ENCODE peak calls at places on chromosome 21, in six cellular contexts. V is sigmoid colon, O is transverse colon, Z is HepG2, Q is spleen, E is suprapubic skin. X is an unnamed sample.

GRCh38 chr21:45558044-45558721 is 15.9 kb upstream of the SLC19A1 start:
- DNase-seq in V (peak), O (no peak), Z (no peak), Q (peak), E (peak), X (no peak)

GRCh38 chr21:32389337-32390015 is 3.3 kb downstream of the URB1 start:
- DNase-seq in V (no peak), O (no peak), Z (no peak), Q (peak), E (no peak), X (no peak)

GRCh38 chr21:26756491-26757159 is 88.6 kb downstream of the ADAMTS1 start:
- DNase-seq in V (no peak), O (no peak), Z (no peak), Q (no peak), E (no peak), X (no peak)

GRCh38 chr21:46112731-46113215 is 14.9 kb downstream of the COL6A2 start:
- DNase-seq in V (peak), O (peak), Z (no peak), Q (no peak), E (peak), X (no peak)

GRCh38 chr21:17929514-17929913 is 110.4 kb upstream of the C21orf91 start:
- DNase-seq in V (no peak), O (no peak), Z (no peak), Q (no peak), E (no peak), X (no peak)

GRCh38 chr21:43325036-43325435 is 101.9 kb downstream of the SIK1 start:
- DNase-seq in V (no peak), O (no peak), Z (no peak), Q (no peak), E (no peak), X (no peak)

GRCh38 chr21:31560479-31560878 is 99.0 kb upstream of the SOD1 start:
- DNase-seq in V (no peak), O (no peak), Z (no peak), Q (no peak), E (no peak), X (no peak)

GRCh38 chr21:44449473-44450363 is 5.6 kb upstream of the LRRC3 start:
- DNase-seq in V (peak), O (no peak), Z (no peak), Q (peak), E (peak), X (no peak)

GRCh38 chr21:45598666-45599065 is 44.9 kb upstream of the PCBP3 start:
- DNase-seq in V (peak), O (no peak), Z (no peak), Q (peak), E (peak), X (no peak)

GRCh38 chr21:45102391-45102932 is 28.1 kb downstream of the ADARB1 start:
- DNase-seq in V (no peak), O (peak), Z (no peak), Q (no peak), E (no peak), X (peak)

GRCh38 chr21:17462276-17462981 is 50.4 kb upstream of the CXADR start:
- DNase-seq in V (no peak), O (peak), Z (peak), Q (no peak), E (no peak), X (no peak)

GRCh38 chr21:46097826-46098286 is at the start of gene COL6A2:
- DNase-seq in V (peak), O (peak), Z (no peak), Q (peak), E (peak), X (no peak)

GRCh38 chr21:45069711-45070110 is 4.7 kb upstream of the ADARB1 start:
- DNase-seq in V (no peak), O (no peak), Z (no peak), Q (no peak), E (no peak), X (no peak)

GRCh38 chr21:44946254-44947041 is 6.6 kb downstream of the SLX9 start:
- DNase-seq in V (peak), O (no peak), Z (no peak), Q (peak), E (peak), X (no peak)

GRCh38 chr21:19540287-19540686 is 1136.7 kb upstream of the TMPRSS15 start:
- DNase-seq in V (no peak), O (no peak), Z (no peak), Q (no peak), E (no peak), X (no peak)

GRCh38 chr21:18499761-18500376 is 96.3 kb upstream of the TMPRSS15 start:
- DNase-seq in V (no peak), O (peak), Z (peak), Q (no peak), E (no peak), X (peak)

GRCh38 chr21:46017695-46018094 is 36.1 kb downstream of the COL6A1 start:
- DNase-seq in V (no peak), O (no peak), Z (no peak), Q (no peak), E (no peak), X (no peak)

GRCh38 chr21:15122241-15122640 is 57.4 kb upstream of the NRIP1 start:
- DNase-seq in V (no peak), O (no peak), Z (peak), Q (no peak), E (no peak), X (no peak)

GRCh38 chr21:44752701-44753235 is 41.4 kb upstream of the TSPEAR start:
- DNase-seq in V (no peak), O (no peak), Z (no peak), Q (no peak), E (no peak), X (no peak)

GRCh38 chr21:45502600-45502999 is 39.6 kb downstream of the SLC19A1 start:
- DNase-seq in V (peak), O (no peak), Z (no peak), Q (peak), E (peak), X (no peak)

GRCh38 chr21:43195131-43196021 is 26.6 kb downstream of the CRYAA start:
- DNase-seq in V (peak), O (no peak), Z (no peak), Q (peak), E (peak), X (no peak)

GRCh38 chr21:17900281-17900989 is 81.3 kb upstream of the C21orf91 start:
- DNase-seq in V (no peak), O (no peak), Z (no peak), Q (no peak), E (no peak), X (no peak)

GRCh38 chr21:26795866-26796329 is 49.3 kb downstream of the ADAMTS1 start:
- DNase-seq in V (peak), O (peak), Z (no peak), Q (no peak), E (no peak), X (no peak)

GRCh38 chr21:45392206-45392971 is 12.6 kb upstream of the COL18A1 start:
- DNase-seq in V (peak), O (no peak), Z (no peak), Q (peak), E (no peak), X (no peak)

GRCh38 chr21:16310191-16310590 is 580.4 kb downstream of the USP25 start:
- DNase-seq in V (no peak), O (no peak), Z (no peak), Q (no peak), E (no peak), X (no peak)

GRCh38 chr21:16307256-16307655 is 577.5 kb downstream of the USP25 start:
- DNase-seq in V (no peak), O (no peak), Z (no peak), Q (no peak), E (no peak), X (no peak)

GRCh38 chr21:16305686-16306085 is 575.9 kb downstream of the USP25 start:
- DNase-seq in V (no peak), O (no peak), Z (no peak), Q (no peak), E (no peak), X (peak)

GRCh38 chr21:16309250-16309971 is 579.6 kb downstream of the USP25 start:
- DNase-seq in V (no peak), O (no peak), Z (no peak), Q (no peak), E (no peak), X (no peak)

DNA sequence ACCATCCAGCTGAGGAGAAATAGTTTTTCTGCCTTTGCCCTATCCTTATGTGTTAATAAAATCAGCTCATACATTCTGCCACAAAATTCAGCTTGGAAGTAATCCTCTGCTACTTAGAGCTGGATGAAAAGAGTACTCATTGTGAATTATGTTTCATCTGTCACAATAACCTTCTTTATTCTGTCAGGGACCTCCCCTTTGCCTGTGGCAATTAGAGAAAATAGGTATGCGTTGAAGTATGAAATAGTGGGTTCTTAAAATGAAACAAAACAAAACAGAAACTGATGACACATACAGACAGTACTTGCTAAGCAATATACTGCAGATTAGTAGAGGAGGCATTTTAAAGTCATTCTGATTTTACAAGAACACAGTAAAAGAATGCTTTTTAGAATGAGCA is 578.5 kb downstream of the USP25 start:
- DNase-seq in V (no peak), O (no peak), Z (no peak), Q (no peak), E (no peak), X (no peak)
- H3K4me3 ChIP-seq in V (peak), O (no peak), Z (no peak), Q (no peak), E (peak), X (peak)

GRCh38 chr21:25734654-25735220 is at the start of the genes ATP5PF and GABPA:
- DNase-seq in V (peak), O (peak), Z (peak), Q (peak), E (peak), X (peak)

GRCh38 chr21:25733859-25734653 is 648 bp downstream of the ATP5PF start:
- DNase-seq in V (no peak), O (no peak), Z (peak), Q (peak), E (no peak), X (no peak)

GRCh38 chr21:25732091-25732760 is 2.5 kb downstream of the ATP5PF start:
- DNase-seq in V (no peak), O (no peak), Z (no peak), Q (no peak), E (no peak), X (no peak)

GRCh38 chr21:25735895-25736597 is 1.3 kb downstream of the GABPA start:
- DNase-seq in V (no peak), O (no peak), Z (peak), Q (no peak), E (no peak), X (no peak)

GRCh38 chr21:25735221-25735894 is 586 bp downstream of the GABPA start:
- DNase-seq in V (peak), O (peak), Z (peak), Q (peak), E (peak), X (peak)
- TF ChIP-seq POLR2AphosphoS5 in V (peak), O (no peak), Z (no peak), Q (peak), E (peak), X (no peak)

DNA sequence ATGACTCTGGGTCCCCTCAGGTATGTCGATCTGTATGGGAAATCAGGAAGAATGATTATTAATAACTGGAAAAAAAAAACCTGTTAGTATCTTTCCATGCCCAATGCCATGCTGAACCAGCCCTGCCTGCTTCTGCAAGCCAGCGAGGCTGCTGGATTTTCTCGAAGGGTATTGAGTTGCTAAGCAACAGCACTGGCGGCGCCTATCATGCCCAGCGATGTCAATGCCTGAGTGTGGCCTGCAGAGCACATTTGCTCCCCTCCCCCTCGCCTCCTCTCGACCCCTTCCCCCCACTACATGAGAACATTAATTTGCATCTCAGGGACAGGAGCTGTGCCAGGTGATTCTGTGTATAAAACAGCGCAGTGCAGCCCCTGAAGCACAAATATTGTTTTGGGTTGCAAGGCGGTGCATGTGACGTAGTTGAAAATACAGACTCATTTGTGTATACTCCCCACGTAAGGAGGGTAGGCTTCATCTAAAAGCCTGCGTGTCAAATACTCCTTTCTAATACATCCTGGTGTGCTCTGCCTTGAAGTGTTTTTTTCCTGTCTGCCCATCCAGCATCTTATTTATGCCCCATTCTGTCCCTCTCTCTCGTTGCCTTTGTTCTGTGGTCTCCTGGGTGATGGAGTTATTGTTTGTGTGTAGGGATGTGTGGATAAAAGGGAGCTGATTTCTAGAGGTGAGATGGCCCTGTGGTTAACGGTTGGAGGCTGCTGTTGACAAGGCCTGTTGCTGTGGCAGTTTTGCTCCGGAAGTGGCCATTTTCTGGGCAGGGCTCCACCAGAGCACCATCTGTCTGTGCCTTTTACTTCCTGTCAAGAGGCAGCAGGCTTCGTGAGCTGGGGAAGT is 32.7 kb upstream of the ATP5PO start:
- DNase-seq in V (peak), O (peak), Z (no peak), Q (peak), E (no peak), X (no peak)
- H3K4me3 ChIP-seq in V (peak), O (peak), Z (no peak), Q (peak), E (peak), X (no peak)

DNA sequence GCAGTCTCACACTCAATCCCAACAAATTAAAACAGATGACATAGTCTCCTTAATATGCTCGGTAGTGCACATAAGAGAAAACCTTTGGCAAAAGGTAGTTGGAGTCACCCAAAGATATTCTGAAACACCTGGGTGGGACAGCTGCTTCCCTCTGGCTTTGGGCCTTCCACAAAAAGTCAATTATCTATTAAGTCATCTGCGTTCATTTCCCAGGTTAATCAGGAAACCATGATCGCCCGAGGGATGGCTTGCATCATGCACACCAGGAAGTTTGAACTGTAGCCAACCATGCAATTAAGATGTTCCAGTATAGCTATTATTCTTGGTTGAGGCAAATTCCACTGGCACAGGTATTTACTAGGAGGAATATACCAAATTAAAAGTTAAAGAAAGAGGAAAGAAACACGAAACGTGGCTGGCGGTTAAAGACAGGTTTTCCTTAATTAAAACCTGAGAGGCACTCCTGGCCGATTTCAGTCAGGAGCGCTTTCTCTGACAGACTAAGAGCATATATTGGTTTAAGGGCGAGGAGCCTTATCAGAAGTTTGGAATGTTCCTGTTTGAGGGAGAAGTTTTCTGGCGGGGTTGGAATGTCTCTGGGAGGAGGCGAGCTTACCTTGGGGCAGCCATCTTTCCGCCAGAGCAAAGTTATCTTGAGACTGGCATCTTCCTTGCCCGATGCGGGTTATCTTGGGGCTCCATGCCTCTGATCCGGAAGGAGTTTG is 19.9 kb downstream of the CLDN17 start:
- DNase-seq in V (no peak), O (no peak), Z (no peak), Q (no peak), E (no peak), X (peak)
- TF ChIP-seq POLR2AphosphoS5 in V (no peak), O (no peak), Z (no peak), Q (no peak), E (peak), X (no peak)

GRCh38 chr21:37565530-37566223 is 199.1 kb downstream of the DYRK1A start:
- DNase-seq in V (no peak), O (no peak), Z (peak), Q (no peak), E (no peak), X (no peak)
- H3K4me3 ChIP-seq in V (no peak), O (no peak), Z (peak), Q (no peak), E (peak), X (no peak)

GRCh38 chr21:34020934-34021553 is 52.3 kb upstream of the MRPS6 start:
- DNase-seq in V (no peak), O (no peak), Z (no peak), Q (no peak), E (no peak), X (no peak)

GRCh38 chr21:34019402-34019801 is 54.0 kb upstream of the MRPS6 start:
- DNase-seq in V (no peak), O (no peak), Z (no peak), Q (no peak), E (no peak), X (no peak)

GRCh38 chr21:34018910-34019309 is 54.5 kb upstream of the MRPS6 start:
- DNase-seq in V (no peak), O (no peak), Z (no peak), Q (no peak), E (no peak), X (no peak)

GRCh38 chr21:34021726-34022125 is 51.7 kb upstream of the MRPS6 start:
- DNase-seq in V (no peak), O (no peak), Z (no peak), Q (no peak), E (no peak), X (no peak)

GRCh38 chr21:34020005-34020847 is 53.2 kb upstream of the MRPS6 start:
- DNase-seq in V (no peak), O (no peak), Z (peak), Q (no peak), E (no peak), X (no peak)
- TF ChIP-seq POLR2AphosphoS5 in V (no peak), O (no peak), Z (no peak), Q (peak), E (no peak), X (no peak)

DNA sequence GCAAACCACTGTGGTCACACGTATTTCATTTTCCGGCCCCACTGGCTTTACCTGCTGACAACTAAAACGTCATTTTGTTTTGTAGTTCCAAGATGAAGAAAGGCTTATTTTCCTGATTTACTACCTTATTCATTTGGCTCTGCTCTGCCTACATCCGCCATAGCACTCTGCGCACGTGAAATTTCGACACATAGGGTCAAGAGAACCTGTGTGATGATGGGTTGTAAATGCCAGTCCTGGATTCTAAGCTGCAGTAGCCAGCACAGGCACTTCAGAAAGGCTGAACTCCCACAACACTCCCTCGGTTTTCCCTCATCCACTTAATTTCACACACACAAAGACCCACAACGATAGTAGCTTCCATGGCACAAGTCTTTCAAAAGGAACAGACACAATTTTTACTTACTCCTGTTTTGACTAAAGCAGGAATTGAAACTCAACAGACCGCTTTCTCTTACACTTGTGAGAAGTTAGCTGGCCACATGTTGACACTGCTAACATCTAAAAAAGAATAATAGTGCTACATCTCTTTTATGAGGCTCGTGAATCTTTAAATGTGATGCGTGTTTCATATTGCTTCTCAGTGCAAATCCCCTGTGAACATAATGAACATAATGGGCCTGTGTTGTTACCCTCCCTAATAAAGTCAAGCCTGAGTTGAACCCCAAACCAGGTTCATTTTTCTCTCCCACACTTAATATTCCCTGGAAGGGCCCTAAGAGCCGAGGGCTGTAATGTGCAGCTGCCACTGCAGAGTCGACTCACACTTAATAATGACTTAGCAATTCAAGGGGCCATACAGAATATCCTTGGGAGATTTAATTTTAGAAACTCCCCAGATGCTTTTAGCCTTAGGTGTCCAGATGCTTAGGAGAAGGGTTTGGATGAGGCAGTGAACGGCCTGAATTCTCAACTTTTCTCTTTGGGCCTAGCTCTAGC is 1.5 kb upstream of the RUNX1 start:
- DNase-seq in V (peak), O (no peak), Z (no peak), Q (no peak), E (no peak), X (no peak)
- H3K4me3 ChIP-seq in V (no peak), O (no peak), Z (no peak), Q (no peak), E (no peak), X (no peak)

GRCh38 chr21:38561205-38561604 is 62.9 kb upstream of the ERG start:
- DNase-seq in V (no peak), O (no peak), Z (no peak), Q (no peak), E (no peak), X (no peak)
- TF ChIP-seq POLR2AphosphoS5 in V (no peak), O (no peak), Z (no peak), Q (no peak), E (no peak), X (no peak)

GRCh38 chr21:41316641-41317392 is at the start of gene FAM3B:
- DNase-seq in V (no peak), O (peak), Z (no peak), Q (no peak), E (no peak), X (no peak)
- H3K4me3 ChIP-seq in V (peak), O (peak), Z (peak), Q (peak), E (peak), X (no peak)

GRCh38 chr21:28421716-28422480 is 570.8 kb downstream of the LTN1 start:
- DNase-seq in V (no peak), O (no peak), Z (no peak), Q (no peak), E (no peak), X (no peak)
- TF ChIP-seq POLR2AphosphoS5 in V (peak), O (peak), Z (no peak), Q (no peak), E (no peak), X (no peak)

X was measured in SK-N-MC.